ENCODE peak calls at places on chromosomes 6 and 20, in six cellular contexts. S, C, Y, X, P and B are unnamed samples.

GRCh38 chr6:87909849-87910248 is 137.8 kb upstream of the SPACA1 start:
- DNase-seq in S (no peak), X (no peak), P (no peak), C (no peak), Y (no peak), B (no peak)

GRCh38 chr6:126625019-126625418 is 285.1 kb downstream of the CENPW start:
- DNase-seq in C (no peak), Y (no peak), S (peak), P (no peak), X (no peak), B (no peak)

GRCh38 chr6:155125916-155126315 is 130.8 kb downstream of the TIAM2 start:
- DNase-seq in C (no peak), S (no peak), P (no peak), X (no peak), Y (no peak), B (no peak)

GRCh38 chr6:103872219-103872618 is 987.5 kb downstream of the HACE1 start:
- DNase-seq in S (no peak), P (no peak), Y (no peak), C (no peak), X (no peak), B (no peak)

GRCh38 chr20:25289886-25290597 is 42.2 kb downstream of the PYGB start:
- DNase-seq in P (no peak), C (no peak), Y (no peak), X (no peak), S (no peak), B (no peak)

GRCh38 chr6:97819680-97820079 is 536.7 kb upstream of the MMS22L start:
- DNase-seq in Y (no peak), P (no peak), C (no peak), X (no peak), S (no peak), B (no peak)

GRCh38 chr6:34657037-34657306 is 39.6 kb downstream of the ILRUN start:
- DNase-seq in X (no peak), Y (no peak), S (no peak), P (no peak), C (no peak), B (no peak)

GRCh38 chr6:164477126-164477525 is 832.3 kb downstream of the C6orf118 start:
- DNase-seq in X (no peak), C (no peak), P (no peak), S (no peak), Y (no peak), B (no peak)

GRCh38 chr6:105606871-105607421 is 204.1 kb upstream of the PREP start:
- DNase-seq in Y (no peak), P (no peak), S (no peak), C (no peak), X (no peak), B (no peak)

GRCh38 chr6:22906091-22906549 is 336.8 kb downstream of the HDGFL1 start:
- DNase-seq in X (no peak), S (no peak), C (no peak), Y (no peak), P (no peak), B (no peak)

GRCh38 chr6:13273931-13274706 is 54.2 kb downstream of the TBC1D7 start:
- DNase-seq in C (no peak), S (no peak), Y (peak), P (peak), X (no peak), B (peak)

GRCh38 chr20:51044796-51045195 is 21.9 kb upstream of the KCNG1 start:
- DNase-seq in C (no peak), Y (no peak), P (no peak), S (no peak), X (no peak), B (no peak)

GRCh38 chr6:167998206-167998605 is 735 bp downstream of the KIF25 start:
- DNase-seq in Y (no peak), S (peak), X (no peak), P (no peak), C (no peak), B (no peak)

GRCh38 chr6:25971187-25971811 is 8.7 kb downstream of the TRIM38 start:
- DNase-seq in X (no peak), Y (no peak), S (no peak), P (peak), C (peak), B (no peak)

GRCh38 chr6:135850882-135851281 is 619 bp upstream of the PDE7B start:
- DNase-seq in C (no peak), P (no peak), S (no peak), Y (no peak), X (no peak), B (no peak)

GRCh38 chr6:90406957-90407356 is 110.3 kb upstream of the BACH2 start:
- DNase-seq in X (no peak), Y (no peak), S (no peak), C (no peak), P (no peak), B (no peak)

GRCh38 chr6:113909224-113909856 is 52.2 kb downstream of the MARCKS start:
- DNase-seq in P (peak), S (no peak), C (peak), Y (peak), X (peak), B (peak)

GRCh38 chr6:153130515-153131036 is 506 bp downstream of the RGS17 start:
- DNase-seq in P (no peak), X (peak), S (peak), C (no peak), Y (no peak), B (no peak)

GRCh38 chr6:36757206-36757605 is 59.6 kb downstream of the RAB44 start:
- DNase-seq in X (no peak), S (no peak), Y (peak), C (no peak), P (no peak), B (no peak)

GRCh38 chr6:32945106-32945761 is 4.4 kb upstream of the HLA-DMB start:
- DNase-seq in X (no peak), S (no peak), C (no peak), P (no peak), Y (peak), B (no peak)

GRCh38 chr20:23649830-23650417 is 12.2 kb upstream of the CST3 start:
- DNase-seq in X (no peak), Y (no peak), C (peak), S (no peak), P (no peak), B (no peak)

GRCh38 chr6:142946924-142947701 is 2.1 kb upstream of the HIVEP2 start:
- DNase-seq in Y (no peak), P (peak), S (peak), C (peak), X (peak), B (peak)

GRCh38 chr6:123529058-123529457 is 107.7 kb downstream of the TRDN start:
- DNase-seq in C (no peak), X (no peak), Y (no peak), S (no peak), P (no peak), B (no peak)

GRCh38 chr6:68901044-68901443 is 266.0 kb downstream of the ADGRB3 start:
- DNase-seq in X (no peak), C (no peak), S (no peak), Y (no peak), P (no peak), B (no peak)

GRCh38 chr6:18034798-18035202 is 47.4 kb upstream of the KIF13A start:
- DNase-seq in X (no peak), P (peak), S (no peak), Y (no peak), C (peak), B (no peak)

GRCh38 chr6:14476793-14477531 is 359.4 kb downstream of the CD83 start:
- DNase-seq in S (no peak), C (no peak), Y (no peak), X (no peak), P (peak), B (no peak)

GRCh38 chr6:327538-328183 is 35.4 kb downstream of the DUSP22 start:
- DNase-seq in X (no peak), Y (no peak), C (no peak), S (no peak), P (no peak), B (no peak)

GRCh38 chr20:41055679-41056078 is 27.1 kb downstream of the TOP1 start:
- DNase-seq in C (no peak), S (no peak), X (no peak), P (no peak), Y (no peak), B (no peak)

GRCh38 chr6:33314515-33314942 is 651 bp upstream of the TAPBP start:
- DNase-seq in X (peak), Y (no peak), S (peak), C (peak), P (peak), B (peak)

GRCh38 chr20:3646651-3647050 is 16.5 kb downstream of the GFRA4 start:
- DNase-seq in P (no peak), X (no peak), Y (no peak), S (peak), C (no peak), B (no peak)

GRCh38 chr6:105207524-105208269 is 27.9 kb upstream of the POPDC3 start:
- DNase-seq in X (no peak), S (no peak), Y (no peak), C (no peak), P (no peak), B (no peak)

GRCh38 chr20:36821964-36822437 is 48.4 kb upstream of the DSN1 start:
- DNase-seq in X (no peak), P (peak), Y (no peak), C (no peak), S (no peak), B (no peak)

GRCh38 chr20:50305636-50306477 is 115.2 kb downstream of the CEBPB start:
- DNase-seq in C (peak), Y (no peak), P (peak), X (no peak), S (no peak), B (no peak)

GRCh38 chr6:17393335-17394191 is at the start of gene CAP2:
- DNase-seq in P (peak), C (peak), Y (no peak), S (peak), X (no peak), B (no peak)

GRCh38 chr6:30884521-30885480 is 482 bp downstream of the DDR1 start:
- DNase-seq in C (no peak), S (peak), X (peak), P (peak), Y (no peak), B (peak)

GRCh38 chr6:30885481-30885998 is 1.2 kb downstream of the DDR1 start:
- DNase-seq in Y (no peak), S (no peak), X (no peak), P (no peak), C (peak), B (no peak)

GRCh38 chr6:30886897-30887255 is 2.6 kb downstream of the DDR1 start:
- DNase-seq in X (no peak), P (no peak), C (no peak), S (no peak), Y (no peak), B (no peak)

GRCh38 chr6:30887901-30888300 is 3.6 kb downstream of the DDR1 start:
- DNase-seq in X (no peak), C (no peak), S (no peak), Y (no peak), P (no peak), B (no peak)

DNA sequence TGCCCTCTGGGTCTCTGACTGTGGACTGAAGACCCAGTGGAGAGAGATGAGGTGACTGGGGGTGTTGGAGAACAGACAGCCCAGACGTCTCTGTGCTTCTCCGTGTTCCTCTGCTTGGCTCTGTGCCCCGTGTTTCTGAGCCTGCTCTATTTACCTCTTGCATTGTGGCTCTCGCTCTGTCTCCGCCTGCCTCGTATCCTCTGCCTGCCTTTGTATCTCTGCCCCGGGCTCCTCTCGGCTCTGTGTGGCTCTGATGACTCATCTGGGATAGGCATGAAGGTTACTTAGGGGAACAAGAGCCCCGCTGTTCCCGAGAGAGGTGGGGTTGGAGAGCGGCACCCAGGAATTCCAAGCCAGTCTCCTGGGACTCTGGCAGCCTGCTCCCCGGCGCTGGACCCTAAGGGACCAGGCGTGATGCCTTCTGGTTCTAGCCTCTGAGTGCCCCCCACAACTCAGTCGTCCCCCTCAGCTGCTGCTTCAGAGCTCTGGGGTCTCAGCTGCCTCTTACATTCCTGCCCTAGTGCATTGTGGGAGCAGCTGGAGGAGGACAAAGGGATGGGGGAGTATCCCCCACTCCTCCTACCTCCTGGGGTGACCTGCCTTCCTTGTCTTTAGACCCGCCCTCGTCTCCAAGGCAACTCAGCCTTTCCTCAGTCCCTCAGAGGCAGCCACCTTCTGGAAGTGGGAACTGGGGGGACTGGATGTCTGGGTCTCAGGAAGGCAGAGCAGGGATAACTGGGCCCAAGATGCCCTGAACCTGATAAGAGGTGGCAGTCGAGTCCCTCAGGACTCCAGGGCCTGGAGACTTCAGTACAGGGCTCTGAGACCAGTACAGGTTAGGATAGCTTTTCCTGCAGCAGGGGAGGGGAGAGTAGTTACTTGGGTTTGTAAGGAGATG is 1.9 kb downstream of the DDR1 start:
- DNase-seq in S (peak), P (peak), X (no peak), Y (no peak), C (peak), B (no peak)
- TF ChIP-seq POLR2A in S (peak), P (no peak), X (no peak), Y (no peak), C (no peak), B (no peak)

DNA sequence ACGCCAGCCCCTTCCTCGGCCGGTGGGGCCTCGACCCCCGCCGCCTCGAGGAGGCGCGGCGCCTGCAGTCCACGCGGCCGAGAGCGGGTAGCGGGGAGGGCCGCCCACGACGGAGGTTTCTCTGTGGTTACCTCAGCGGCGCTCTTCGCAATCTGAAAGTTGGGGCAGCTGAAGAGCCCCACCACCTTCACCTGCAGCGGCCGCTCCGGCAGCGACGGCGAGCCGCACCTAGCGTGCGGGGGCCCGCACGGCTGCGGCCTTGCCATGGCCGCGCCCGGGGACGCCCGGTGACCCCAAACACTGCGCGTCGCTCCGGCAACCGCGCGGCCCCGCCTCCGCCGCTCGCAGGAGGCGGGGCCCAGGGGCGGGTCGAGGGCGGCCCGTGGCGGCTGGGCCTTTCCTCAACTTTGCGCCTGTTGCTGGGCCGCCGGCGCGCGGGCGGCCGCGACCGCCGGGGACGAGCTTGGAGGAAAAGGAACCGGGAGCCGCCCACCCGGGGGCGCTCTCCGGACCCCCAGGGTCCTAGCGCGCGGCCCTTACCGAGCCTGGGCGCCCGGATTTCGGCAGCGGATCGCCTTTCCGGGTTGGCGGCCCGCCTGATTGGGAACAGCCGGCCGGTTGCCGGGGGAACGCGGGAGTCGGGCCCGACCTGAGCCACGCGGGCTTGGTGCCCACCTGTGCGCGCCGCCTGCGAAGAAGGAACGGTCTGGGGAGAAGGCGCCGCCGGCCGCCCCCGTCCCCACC is at the start of the genes PPIL6 and SMPD2:
- DNase-seq in P (peak), S (peak), X (peak), C (peak), Y (no peak), B (peak)
- TF ChIP-seq POLR2AphosphoS5 in P (peak), S (no peak), X (no peak), C (peak), Y (no peak), B (no peak)

DNA sequence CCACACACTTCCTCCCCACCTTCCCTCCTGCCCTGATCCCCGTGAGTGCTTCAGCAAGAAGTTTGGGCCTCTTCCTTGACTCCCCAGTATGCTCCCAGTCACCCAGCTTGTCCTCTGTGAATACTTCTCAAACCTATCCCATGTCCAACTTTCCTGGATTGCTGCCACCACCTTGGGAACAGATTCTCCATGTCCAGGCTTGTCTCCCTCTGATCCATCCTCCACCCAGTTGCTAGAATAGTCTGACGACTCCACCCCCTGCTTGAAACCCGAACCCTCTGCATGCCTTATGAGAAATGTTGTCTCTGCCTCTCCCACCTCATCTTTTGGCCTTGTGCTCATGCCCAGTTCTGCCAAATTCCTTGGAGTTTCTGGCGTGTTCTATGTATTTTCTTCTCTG is 108.0 kb downstream of the PPP1R14C start:
- DNase-seq in X (no peak), S (no peak), P (peak), Y (no peak), C (no peak), B (no peak)
- TF ChIP-seq TAF1 in X (no peak), S (no peak), P (no peak), Y (no peak), C (no peak), B (no peak)

GRCh38 chr6:3023663-3024483 is 24.2 kb downstream of the NQO2 start:
- DNase-seq in X (peak), Y (peak), C (no peak), P (peak), S (peak), B (peak)
- TF ChIP-seq POLR2A in X (peak), Y (peak), C (no peak), P (peak), S (no peak), B (peak)

DNA sequence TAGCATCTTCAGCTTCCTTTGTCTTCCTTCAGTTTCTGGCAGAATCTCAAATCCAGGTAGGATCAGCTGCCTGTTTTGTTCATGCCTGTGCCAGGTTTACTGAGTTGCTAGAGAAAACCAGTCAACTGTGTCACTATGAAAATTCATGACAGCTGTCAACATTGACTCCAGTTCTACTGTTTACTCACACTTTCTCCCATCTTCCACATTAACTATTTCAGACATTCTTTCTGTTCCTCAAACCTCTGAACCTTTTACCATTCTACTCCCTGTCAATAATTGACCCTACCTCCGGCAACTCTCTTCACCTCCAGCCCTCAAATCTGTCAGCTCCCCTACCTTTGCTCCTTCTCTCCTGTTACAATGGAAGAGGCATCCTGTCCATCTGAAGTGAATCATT is 8.5 kb downstream of the ENPP4 start:
- DNase-seq in Y (no peak), X (no peak), S (no peak), C (no peak), P (no peak), B (no peak)
- TF ChIP-seq POLR2AphosphoS5 in Y (no peak), X (no peak), S (no peak), C (no peak), P (no peak), B (no peak)

DNA sequence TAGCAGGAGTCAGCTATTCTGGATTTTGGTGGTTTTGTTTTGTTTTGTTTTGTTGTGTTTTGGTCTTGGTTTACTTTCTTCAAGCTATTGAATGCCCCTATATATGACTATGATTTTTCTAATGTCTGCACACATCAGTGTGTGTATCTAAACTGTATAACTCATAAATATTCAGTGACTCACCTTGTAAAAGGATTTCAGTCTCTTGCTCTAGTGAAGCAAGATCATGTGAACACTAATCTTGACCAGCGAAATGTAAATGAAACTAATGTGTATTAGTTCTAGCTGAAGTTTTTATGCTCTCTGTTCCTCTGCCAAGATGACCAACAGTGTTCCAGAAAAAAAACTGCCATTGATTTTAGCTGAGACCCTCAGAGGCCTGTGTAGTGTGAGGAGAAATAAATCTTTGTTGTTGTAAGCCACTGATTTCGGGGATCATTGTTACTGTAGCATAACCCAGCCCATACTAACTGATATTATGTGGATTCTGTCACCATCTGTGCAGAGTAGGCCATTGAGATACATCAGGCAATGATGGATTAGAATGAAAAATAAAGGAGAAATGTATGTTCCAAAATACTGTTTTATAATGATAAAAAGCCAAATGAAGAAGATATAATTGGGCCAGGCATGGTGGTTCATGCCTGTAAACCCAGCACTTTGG is 11.5 kb upstream of the BTBD9 start:
- DNase-seq in Y (no peak), P (no peak), X (no peak), S (no peak), C (no peak), B (no peak)
- TF ChIP-seq TAF1 in Y (no peak), P (no peak), X (no peak), S (no peak), C (no peak), B (no peak)